ENCODE peak calls at places on chromosomes 12 and 14, in nine cellular contexts. Y, P, F, K, I, J, B, S and R are unnamed samples.

GRCh38 chr12:73547421-73547820 is 990.2 kb upstream of the ATXN7L3B start:
- DNase-seq in F (no peak), P (no peak), Y (peak; percentile 13), S (no peak), J (no peak), I (no peak), B (no peak), K (no peak), R (no peak)

GRCh38 chr14:72739446-72740405 is 154.2 kb downstream of the DPF3 start:
- DNase-seq in K (peak; percentile 15), Y (no peak), F (no peak), P (no peak), J (no peak), B (no peak), S (no peak), I (no peak), R (no peak)

GRCh38 chr14:32980178-32980886 is 41.7 kb downstream of the NPAS3 start:
- DNase-seq in I (no peak), Y (no peak), B (no peak), F (no peak), P (no peak), J (no peak), S (no peak), K (no peak), R (no peak)

GRCh38 chr14:94638330-94638729 is 26.1 kb downstream of the SERPINA3 start:
- DNase-seq in J (no peak), S (no peak), I (no peak), F (no peak), B (no peak), P (no peak), K (peak; percentile 42), Y (peak; percentile 46), R (no peak)

GRCh38 chr12:117732761-117733160 is 236.0 kb downstream of the KSR2 start:
- DNase-seq in B (no peak), J (no peak), K (no peak), P (no peak), Y (no peak), F (no peak), I (no peak), S (no peak), R (no peak)

GRCh38 chr14:44657688-44658388 is 150.8 kb upstream of the FSCB start:
- DNase-seq in I (peak; percentile 42), J (no peak), P (no peak), F (no peak), K (no peak), Y (peak; percentile 1), S (peak; percentile 72), B (peak; percentile 2), R (no peak)

GRCh38 chr12:77995436-77996167 is 164.9 kb downstream of the NAV3 start:
- DNase-seq in J (peak; percentile 27), S (peak; percentile 34), K (no peak), B (no peak), F (no peak), P (no peak), Y (peak; percentile 90), I (peak; percentile 64), R (peak; percentile 42)

GRCh38 chr12:105331805-105332251 is 1.3 kb downstream of the C12orf75 start:
- DNase-seq in Y (no peak), I (peak; percentile 23), J (no peak), P (no peak), K (no peak), S (no peak), B (no peak), F (no peak), R (no peak)

GRCh38 chr14:60482743-60483142 is 3.1 kb downstream of the C14orf39 start:
- DNase-seq in I (no peak), B (no peak), F (no peak), S (no peak), K (no peak), P (no peak), Y (peak; percentile 50), J (no peak), R (peak; percentile 52)

GRCh38 chr14:23930742-23931141 is 22.8 kb upstream of the DHRS4 start:
- DNase-seq in I (no peak), K (no peak), J (no peak), S (peak; percentile 84), F (peak; percentile 65), P (no peak), Y (no peak), B (no peak), R (no peak)

GRCh38 chr12:105523164-105524057 is 192.9 kb downstream of the C12orf75 start:
- DNase-seq in K (peak; percentile 91), B (peak; percentile 4), F (peak; percentile 75), S (peak; percentile 93), J (peak; percentile 74), Y (no peak), P (peak; percentile 83), I (peak; percentile 89), R (no peak)

GRCh38 chr12:93979189-93979588 is 169.2 kb upstream of the PLXNC1 start:
- DNase-seq in I (peak; percentile 49), S (peak; percentile 46), F (no peak), Y (peak; percentile 24), P (no peak), B (no peak), J (no peak), K (no peak), R (no peak)

GRCh38 chr14:28767851-28768548 is 1.4 kb downstream of the FOXG1 start:
- DNase-seq in P (no peak), I (no peak), B (no peak), Y (no peak), K (no peak), J (no peak), S (no peak), F (no peak), R (no peak)

GRCh38 chr12:53251477-53252348 is 16.4 kb upstream of the ESPL1 start:
- DNase-seq in P (peak; percentile 84), K (peak; percentile 91), B (peak; percentile 76), Y (peak; percentile 72), I (peak; percentile 67), S (peak; percentile 78), J (no peak), F (peak; percentile 79), R (peak; percentile 83)
- TF ChIP-seq CTCF in P (peak; percentile 34), K (no peak), B (peak; percentile 58), Y (peak; percentile 35), I (peak; percentile 32), S (peak; percentile 38), J (peak; percentile 32), F (peak; percentile 50), R (no peak)

DNA sequence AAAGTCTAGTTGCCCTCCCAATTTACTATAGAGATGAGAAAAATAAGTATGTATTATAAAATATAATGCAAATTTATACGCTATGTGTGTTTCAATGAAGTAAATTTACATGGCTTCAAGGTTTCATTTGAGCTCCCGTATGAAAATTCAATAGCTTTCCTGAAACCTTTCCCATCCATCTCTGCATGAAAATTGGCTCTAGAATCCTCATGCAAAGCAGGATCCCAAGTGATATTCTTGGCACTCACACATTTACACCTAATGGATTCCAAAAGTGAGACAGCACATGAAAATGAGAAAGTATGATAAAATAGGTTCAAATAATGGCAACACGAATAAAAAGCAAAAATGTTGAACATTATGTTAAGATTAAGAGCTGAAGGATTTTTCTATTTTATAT is 1595.8 kb upstream of the SEL1L start:
- DNase-seq in J (no peak), K (no peak), Y (no peak), F (no peak), B (no peak), I (no peak), S (no peak), P (no peak), R (no peak)
- H3K27ac ChIP-seq in J (no peak overlapping the region), K (no peak overlapping the region), Y (no peak overlapping the region), F (no peak overlapping the region), B (no peak overlapping the region), I (no peak overlapping the region), S (no peak overlapping the region), P (no peak overlapping the region), R (no peak overlapping the region)

GRCh38 chr14:70871863-70872677 is 35.2 kb upstream of the PCNX1 start:
- DNase-seq in K (no peak), F (no peak), J (no peak), I (no peak), P (no peak), S (no peak), Y (no peak), B (no peak), R (no peak)

GRCh38 chr14:70871001-70871400 is 36.3 kb upstream of the PCNX1 start:
- DNase-seq in K (no peak), J (no peak), Y (no peak), B (no peak), I (no peak), F (no peak), P (no peak), S (no peak), R (no peak)

GRCh38 chr14:70879448-70879847 is 27.8 kb upstream of the PCNX1 start:
- DNase-seq in B (no peak), I (peak; percentile 79), J (no peak), S (no peak), Y (no peak), F (no peak), P (no peak), K (no peak), R (no peak)

GRCh38 chr14:70872678-70873020 is 34.6 kb upstream of the PCNX1 start:
- DNase-seq in Y (no peak), B (no peak), P (no peak), S (no peak), J (no peak), F (no peak), I (no peak), K (no peak), R (no peak)

DNA sequence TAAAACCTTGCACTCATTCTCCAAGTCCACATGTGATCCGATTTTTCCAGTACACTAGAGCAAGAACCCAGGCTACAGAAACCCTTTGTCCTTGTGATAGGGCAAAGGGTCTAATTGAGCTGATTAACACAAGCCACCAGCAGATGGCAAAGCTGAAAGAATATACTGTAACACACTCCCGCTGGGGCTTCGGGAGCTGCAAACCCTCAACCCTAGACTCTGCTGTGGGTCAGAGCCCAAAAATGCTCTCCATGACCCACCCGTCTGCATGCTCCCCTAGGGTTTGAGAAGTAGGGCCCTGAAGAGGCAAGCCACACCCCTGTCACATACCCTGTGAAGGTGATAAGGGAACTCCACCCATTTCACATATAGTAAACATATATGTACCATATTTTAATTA is 33.6 kb upstream of the PCNX1 start:
- DNase-seq in J (no peak), Y (no peak), F (no peak), I (no peak), B (no peak), P (no peak), S (no peak), K (no peak), R (no peak)
- TF ChIP-seq CTCF in J (no peak), Y (no peak), F (no peak), I (no peak), B (no peak), P (no peak), S (no peak), K (no peak), R (no peak)

DNA sequence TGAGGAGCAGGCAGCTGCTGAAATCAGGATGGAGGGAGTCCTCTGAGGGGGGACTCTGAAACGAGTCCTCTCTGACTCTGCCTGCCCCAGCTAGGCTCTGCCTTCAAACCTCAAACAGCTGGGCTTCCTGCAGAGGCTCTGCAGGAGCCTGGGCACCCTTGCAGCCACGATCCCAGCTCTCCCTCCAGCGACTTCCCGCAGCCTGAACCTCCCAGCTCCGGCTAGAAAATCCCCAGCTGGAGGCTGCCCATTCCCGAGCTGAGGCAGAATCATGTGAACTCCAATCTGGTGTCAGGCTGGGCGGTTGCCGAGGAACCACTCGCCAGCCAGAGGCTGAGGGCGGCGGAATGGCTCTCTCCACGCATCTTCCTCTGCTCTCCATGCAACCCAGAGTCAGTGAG is at the start of gene GPR68:
- DNase-seq in P (peak; percentile 52), J (peak; percentile 46), I (peak; percentile 74), F (peak; percentile 39), K (peak; percentile 84), S (peak; percentile 82), B (no peak), Y (no peak), R (no peak)
- H3K27ac ChIP-seq in P (peak within 1 kb of the TSS; percentile 37), J (peak within 1 kb of the TSS; percentile 54), I (peak within 1 kb of the TSS; percentile 57), F (no peak within 1 kb of the TSS), K (peak within 1 kb of the TSS; percentile 59), S (no peak within 1 kb of the TSS), B (no peak within 1 kb of the TSS), Y (no peak within 1 kb of the TSS), R (peak within 1 kb of the TSS; percentile 95)